ENCODE peak calls at places on chromosomes 3 and 15, in nine cellular contexts. Y is adrenal gland, S is vagina, Z is heart right ventricle, A is brain microvascular endothelial cell, H is GM23338, E is IMR-90, C is SK-N-SH, F is upper lobe of right lung. O is an unnamed sample. For H3K36me3, the result is how much of the 10 kb centered on the place peaks cover.

GRCh38 chr3:10555263-10555662 is 49.9 kb upstream of the ATP2B2 start:
- DNase-seq in Y (no peak), S (no peak), Z (no peak), A (no peak), H (no peak), E (no peak), C (no peak), F (no peak), O (no peak)

GRCh38 chr3:16309558-16309957 is 44.5 kb downstream of the OXNAD1 start:
- DNase-seq in Y (no peak), S (no peak), Z (no peak), A (peak), H (no peak), E (peak), C (no peak), F (no peak), O (no peak)

GRCh38 chr3:101518421-101518871 is 5.4 kb upstream of the SENP7 start:
- DNase-seq in Y (no peak), S (no peak), Z (no peak), A (no peak), H (no peak), E (peak), C (no peak), F (no peak), O (no peak)

GRCh38 chr15:74752486-74753395 is 4.1 kb downstream of the CYP1A2 start:
- DNase-seq in Y (no peak), S (no peak), Z (no peak), A (peak), H (no peak), E (peak), C (no peak), F (no peak), O (no peak)

GRCh38 chr3:14077310-14077709 is 47.4 kb downstream of the CHCHD4 start:
- DNase-seq in Y (no peak), S (no peak), Z (no peak), A (no peak), H (no peak), E (no peak), C (no peak), F (no peak), O (no peak)

GRCh38 chr3:126466886-126467610 is 8.6 kb downstream of the ZXDC start:
- DNase-seq in Y (peak), S (no peak), Z (no peak), A (no peak), H (no peak), E (no peak), C (no peak), F (peak), O (no peak)

GRCh38 chr3:169813757-169814517 is 1.2 kb upstream of the LRRC34 start:
- DNase-seq in Y (peak), S (no peak), Z (no peak), A (no peak), H (peak), E (no peak), C (no peak), F (peak), O (no peak)

GRCh38 chr15:97977734-97978133 is 17.2 kb downstream of the ARRDC4 start:
- DNase-seq in Y (peak), S (no peak), Z (no peak), A (no peak), H (peak), E (no peak), C (no peak), F (no peak), O (no peak)

GRCh38 chr15:57873564-57874209 is 167.2 kb downstream of the POLR2M start:
- DNase-seq in Y (no peak), S (no peak), Z (no peak), A (peak), H (no peak), E (peak), C (no peak), F (no peak), O (no peak)

GRCh38 chr3:188061133-188061532 is 92.8 kb upstream of the LPP start:
- DNase-seq in Y (no peak), S (no peak), Z (no peak), A (peak), H (peak), E (peak), C (no peak), F (no peak), O (peak)

GRCh38 chr3:68996356-68996995 is 17.0 kb downstream of the EOGT start:
- DNase-seq in Y (no peak), S (no peak), Z (no peak), A (peak), H (no peak), E (peak), C (no peak), F (no peak), O (no peak)

GRCh38 chr3:107928084-107928445 is 162.8 kb downstream of the CD47 start:
- DNase-seq in Y (no peak), S (no peak), Z (no peak), A (peak), H (peak), E (peak), C (peak), F (no peak), O (no peak)

GRCh38 chr3:19384868-19385267 is 236.6 kb downstream of the KCNH8 start:
- DNase-seq in Y (no peak), S (no peak), Z (no peak), A (no peak), H (no peak), E (no peak), C (no peak), F (no peak), O (no peak)

GRCh38 chr15:49301562-49301961 is 121.5 kb upstream of the FGF7 start:
- DNase-seq in Y (no peak), S (no peak), Z (no peak), A (no peak), H (no peak), E (peak), C (no peak), F (no peak), O (no peak)

GRCh38 chr3:18669374-18669773 is 244.2 kb upstream of the SATB1 start:
- DNase-seq in Y (no peak), S (no peak), Z (no peak), A (no peak), H (no peak), E (no peak), C (no peak), F (no peak), O (no peak)

GRCh38 chr3:31077021-31077601 is 182.7 kb upstream of the GADL1 start:
- DNase-seq in Y (peak), S (no peak), Z (no peak), A (peak), H (no peak), E (peak), C (no peak), F (no peak), O (no peak)

DNA sequence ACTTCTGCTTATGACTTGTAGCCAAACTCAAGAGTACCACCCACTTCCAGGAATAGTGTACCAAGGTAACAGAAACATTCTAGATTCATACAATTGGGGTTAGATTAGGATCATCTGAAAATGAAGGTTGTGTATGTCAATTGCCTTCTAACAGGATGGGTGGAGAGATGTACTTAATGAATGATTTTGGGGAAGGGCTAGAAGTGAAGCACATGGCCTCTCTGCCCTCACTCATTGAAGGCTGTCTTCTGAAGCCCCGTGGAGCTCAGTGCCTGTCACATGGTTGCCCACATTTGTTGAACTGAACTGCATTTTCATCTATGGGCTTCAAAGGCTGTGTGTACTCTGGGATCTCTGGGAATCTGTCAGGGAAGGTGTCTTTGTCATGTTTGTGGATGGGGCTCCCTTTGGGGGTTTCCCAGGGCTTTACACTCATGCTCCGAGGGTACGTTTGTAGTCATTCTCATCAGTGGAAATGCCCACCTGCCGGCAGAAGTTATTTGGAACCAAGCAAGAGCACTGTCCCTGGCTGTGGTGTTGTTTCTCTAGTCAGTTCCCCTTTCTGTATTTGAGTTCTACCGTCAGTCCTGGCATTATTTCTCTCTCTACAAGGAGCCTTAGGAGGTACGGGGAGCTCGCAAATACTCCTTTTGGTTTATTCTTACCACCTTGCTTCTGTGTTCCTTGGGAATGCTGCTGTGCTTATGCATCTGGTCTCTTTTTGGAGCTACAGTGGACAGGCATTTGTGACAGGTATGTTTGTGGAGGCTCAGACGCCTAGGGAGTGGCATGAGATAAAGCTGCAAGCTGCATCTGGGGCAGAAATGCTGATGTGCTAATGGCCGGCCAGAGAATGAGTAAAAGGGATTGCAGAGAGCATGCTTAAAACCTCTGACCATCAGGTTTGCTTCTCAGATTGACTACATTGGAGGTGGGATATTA is 22.4 kb downstream of the CD86 start:
- DNase-seq in Y (no peak), S (no peak), Z (no peak), A (no peak), H (no peak), E (no peak), C (no peak), F (no peak), O (no peak)
- H3K36me3 ChIP-seq in Y (under half), S (under half), Z (under half), A (under half), H (under half), E (under half), C (under half), F (under half), O (under half)

DNA sequence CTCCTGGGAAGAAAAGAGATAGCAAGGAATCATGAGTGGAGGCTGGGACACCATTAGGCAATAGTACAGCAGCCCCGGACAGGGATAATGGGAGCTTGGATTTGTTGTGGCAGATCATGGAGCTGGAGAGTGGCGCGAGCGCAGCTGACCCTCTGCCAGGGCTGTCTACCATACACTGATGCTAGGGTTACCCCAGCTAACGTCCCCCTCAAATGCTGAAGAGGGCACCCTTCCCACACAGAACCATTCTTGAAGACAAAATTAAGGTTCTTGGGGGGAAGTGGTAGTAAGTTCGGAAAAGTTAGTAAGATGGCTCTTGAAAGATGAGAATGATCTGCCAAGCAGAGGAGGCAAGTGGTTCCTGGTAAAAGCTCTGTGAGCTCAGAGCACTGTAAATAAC is 61.1 kb downstream of the ST3GAL6 start:
- DNase-seq in Y (no peak), S (no peak), Z (no peak), A (no peak), H (peak), E (no peak), C (no peak), F (no peak), O (no peak)
- TF ChIP-seq CTCF in Y (peak), S (no peak), Z (no peak), A (peak), H (peak), E (peak), C (peak), F (no peak), O (peak)

DNA sequence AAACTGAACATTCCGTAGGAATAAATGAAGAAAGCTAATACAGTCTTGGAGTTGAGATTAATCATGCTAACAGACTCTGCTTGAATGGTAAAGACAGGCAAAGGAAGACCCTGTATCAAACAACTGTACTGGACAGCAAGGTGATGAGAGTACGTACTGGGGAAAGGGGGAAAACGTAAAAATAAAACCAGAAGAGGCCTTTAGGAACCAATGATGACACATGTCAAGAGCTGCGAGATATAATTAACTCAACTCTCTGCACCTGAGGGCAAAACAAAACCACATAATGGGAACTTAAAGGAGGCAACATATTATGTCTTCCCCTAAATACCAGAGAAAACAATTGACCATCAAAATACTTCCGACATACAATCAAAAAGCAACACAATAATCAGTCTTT is 5.6 kb downstream of the ZMAT3 start:
- DNase-seq in Y (no peak), S (no peak), Z (no peak), A (no peak), H (no peak), E (no peak), C (no peak), F (no peak), O (no peak)
- H3K36me3 ChIP-seq in Y (under half), S (under half), Z (under half), A (under half), H (under half), E (under half), C (half or more), F (under half), O (under half)

GRCh38 chr15:37133619-37134018 is 33.3 kb upstream of the MEIS2 start:
- DNase-seq in Y (no peak), S (no peak), Z (no peak), A (no peak), H (no peak), E (peak), C (no peak), F (no peak), O (no peak)
- TF ChIP-seq CTCF in Y (peak), S (peak), Z (peak), A (no peak), H (no peak), E (peak), C (peak), F (peak), O (peak)

GRCh38 chr15:59649603-59650002 is 7.7 kb downstream of the GTF2A2 start:
- DNase-seq in Y (no peak), S (no peak), Z (no peak), A (no peak), H (no peak), E (peak), C (no peak), F (no peak), O (no peak)

GRCh38 chr15:59642351-59642750 is 15.0 kb downstream of the GTF2A2 start:
- DNase-seq in Y (no peak), S (no peak), Z (no peak), A (no peak), H (no peak), E (no peak), C (no peak), F (no peak), O (no peak)

GRCh38 chr15:59646271-59646670 is 11.0 kb downstream of the GTF2A2 start:
- DNase-seq in Y (no peak), S (no peak), Z (no peak), A (no peak), H (no peak), E (no peak), C (no peak), F (no peak), O (no peak)

GRCh38 chr15:59644757-59645156 is 12.6 kb downstream of the GTF2A2 start:
- DNase-seq in Y (no peak), S (no peak), Z (no peak), A (no peak), H (no peak), E (peak), C (no peak), F (no peak), O (no peak)

GRCh38 chr15:59647085-59647484 is 10.2 kb downstream of the GTF2A2 start:
- DNase-seq in Y (no peak), S (no peak), Z (no peak), A (no peak), H (no peak), E (no peak), C (no peak), F (no peak), O (no peak)
- H3K36me3 ChIP-seq in Y (under half), S (under half), Z (half or more), A (under half), H (under half), E (under half), C (under half), F (half or more), O (under half)

GRCh38 chr3:38297537-38297936 is 15.4 kb downstream of the SLC22A14 start:
- DNase-seq in Y (no peak), S (no peak), Z (no peak), A (no peak), H (no peak), E (no peak), C (no peak), F (no peak), O (no peak)

DNA sequence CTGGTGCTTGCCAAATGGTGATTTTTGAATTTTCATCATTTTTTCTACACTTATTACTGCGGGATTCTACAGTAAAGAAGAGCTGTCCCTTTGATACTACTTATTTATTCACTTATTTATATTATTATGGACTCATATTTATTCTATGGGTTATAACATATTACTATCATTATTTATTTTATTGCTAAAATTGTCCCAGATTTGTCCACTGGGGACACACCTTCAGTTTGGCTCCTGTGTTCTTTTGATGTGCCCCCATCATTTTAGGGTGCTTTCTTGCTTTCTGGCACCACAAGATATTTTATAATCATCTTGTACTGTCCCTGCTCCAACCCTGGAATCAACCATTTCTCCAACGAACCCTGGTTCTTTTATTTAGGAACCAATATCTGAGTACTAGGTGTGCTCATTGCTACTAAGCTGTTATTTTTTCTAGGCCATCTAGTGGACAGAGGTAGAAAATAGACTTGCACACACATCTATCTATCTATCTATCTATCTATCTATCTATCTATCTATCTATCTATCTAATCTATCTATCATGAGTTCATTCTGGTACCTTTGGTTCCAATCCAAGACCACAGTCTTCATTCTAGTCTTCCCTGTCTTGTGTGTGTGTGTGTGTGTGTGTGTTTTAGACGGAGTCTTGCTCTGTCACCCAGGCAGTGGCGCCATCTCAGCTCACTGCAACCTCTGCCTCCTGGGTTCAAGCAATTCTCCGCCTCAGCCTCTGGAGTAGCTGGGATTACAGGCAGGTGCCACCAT is 16.0 kb downstream of the SLC22A14 start:
- DNase-seq in Y (no peak), S (no peak), Z (no peak), A (peak), H (peak), E (peak), C (no peak), F (no peak), O (no peak)
- TF ChIP-seq CTCF in Y (peak), S (no peak), Z (peak), A (peak), H (peak), E (peak), C (peak), F (peak), O (peak)

GRCh38 chr3:115644391-115644790 is 21.1 kb downstream of the GAP43 start:
- DNase-seq in Y (no peak), S (no peak), Z (no peak), A (no peak), H (no peak), E (peak), C (no peak), F (no peak), O (no peak)

GRCh38 chr3:115633467-115633866 is 10.2 kb downstream of the GAP43 start:
- DNase-seq in Y (no peak), S (no peak), Z (no peak), A (no peak), H (no peak), E (no peak), C (no peak), F (no peak), O (no peak)

GRCh38 chr3:115634052-115634451 is 10.7 kb downstream of the GAP43 start:
- DNase-seq in Y (no peak), S (no peak), Z (no peak), A (no peak), H (no peak), E (no peak), C (no peak), F (no peak), O (no peak)

GRCh38 chr3:115638991-115639390 is 15.7 kb downstream of the GAP43 start:
- DNase-seq in Y (no peak), S (no peak), Z (no peak), A (no peak), H (no peak), E (no peak), C (no peak), F (no peak), O (no peak)
- H3K36me3 ChIP-seq in Y (under half), S (under half), Z (under half), A (under half), H (under half), E (under half), C (under half), F (under half), O (under half)

GRCh38 chr15:59636184-59636583 is 21.1 kb downstream of the GTF2A2 start:
- DNase-seq in Y (no peak), S (no peak), Z (no peak), A (no peak), H (no peak), E (no peak), C (no peak), F (no peak), O (no peak)

DNA sequence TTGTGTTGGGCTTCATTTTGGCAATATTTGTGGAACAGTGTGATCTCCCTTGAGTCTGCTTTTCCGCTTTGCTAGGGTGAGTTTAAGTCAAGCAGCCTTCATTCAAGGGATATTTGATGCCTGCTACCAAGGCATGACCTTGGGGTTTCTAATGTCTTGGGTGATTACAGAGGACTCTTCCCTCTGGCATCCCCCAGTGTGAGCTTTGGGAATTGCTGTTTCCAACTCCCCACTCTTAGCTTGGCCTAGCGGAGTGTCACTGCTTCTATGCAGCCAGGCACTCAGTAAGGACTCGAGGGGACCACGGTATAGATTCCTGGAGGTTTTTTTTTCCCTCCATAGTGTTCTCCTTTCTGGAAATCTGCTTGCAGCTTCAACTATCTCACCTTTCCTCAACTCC is 21.1 kb downstream of the GCNT3 start:
- DNase-seq in Y (peak), S (no peak), Z (no peak), A (no peak), H (peak), E (no peak), C (no peak), F (no peak), O (peak)
- TF ChIP-seq CTCF in Y (peak), S (no peak), Z (peak), A (peak), H (peak), E (peak), C (peak), F (no peak), O (peak)